ENCODE peak calls at places on chromosomes 13 and 19, in nine cellular contexts. O is colonic mucosa; G is heart right ventricle; H is transverse colon; P is pancreas; V is suprapubic skin; Q is CD8-positive, alpha-beta T cell; Z is IMR-90; S is heart left ventricle. U is an unnamed sample. For H3K4me1 and H3K9me3, the result is how much of the 10 kb centered on the place peaks cover.

GRCh38 chr13:100440756-100441421 is 147.7 kb downstream of the GGACT start:
- DNase-seq in O (no peak), G (no peak), H (no peak), P (no peak), V (no peak), Q (no peak), Z (peak), S (no peak), U (no peak)

GRCh38 chr19:58001895-58002369 is 688 bp downstream of the ZNF606 start:
- DNase-seq in O (peak), G (no peak), H (peak), P (no peak), V (no peak), Q (no peak), Z (peak), S (no peak), U (no peak)

GRCh38 chr19:1266818-1267440 is 2.2 kb upstream of the CIRBP start:
- DNase-seq in O (peak), G (peak), H (peak), P (peak), V (peak), Q (no peak), Z (no peak), S (peak), U (peak)

GRCh38 chr13:113789167-113789566 is 30.1 kb downstream of the TMEM255B start:
- DNase-seq in O (no peak), G (no peak), H (no peak), P (no peak), V (no peak), Q (no peak), Z (no peak), S (no peak), U (peak)

GRCh38 chr13:42094641-42095040 is 46.2 kb downstream of the DGKH start:
- DNase-seq in O (no peak), G (no peak), H (no peak), P (no peak), V (no peak), Q (no peak), Z (no peak), S (no peak), U (no peak)

GRCh38 chr13:99408703-99409000 is 92.6 kb upstream of the TM9SF2 start:
- DNase-seq in O (no peak), G (no peak), H (no peak), P (no peak), V (peak), Q (no peak), Z (no peak), S (no peak), U (peak)

GRCh38 chr19:33734913-33735312 is 61.8 kb upstream of the KCTD15 start:
- DNase-seq in O (no peak), G (no peak), H (no peak), P (no peak), V (no peak), Q (no peak), Z (no peak), S (peak), U (peak)

GRCh38 chr19:3743486-3743885 is 18.0 kb downstream of the APBA3 start:
- DNase-seq in O (no peak), G (no peak), H (no peak), P (no peak), V (no peak), Q (no peak), Z (no peak), S (no peak), U (no peak)

GRCh38 chr19:604355-604754 is 14.7 kb downstream of the HCN2 start:
- DNase-seq in O (peak), G (no peak), H (no peak), P (no peak), V (no peak), Q (no peak), Z (no peak), S (no peak), U (no peak)

GRCh38 chr13:78997902-78998654 is 339.1 kb upstream of the OBI1 start:
- DNase-seq in O (no peak), G (no peak), H (no peak), P (no peak), V (no peak), Q (no peak), Z (no peak), S (no peak), U (no peak)

GRCh38 chr13:44219808-44220544 is 153.6 kb upstream of the SERP2 start:
- DNase-seq in O (no peak), G (no peak), H (no peak), P (no peak), V (no peak), Q (no peak), Z (peak), S (no peak), U (no peak)

GRCh38 chr19:32866061-32866460 is 3.5 kb downstream of the SLC7A9 start:
- DNase-seq in O (no peak), G (no peak), H (no peak), P (no peak), V (no peak), Q (no peak), Z (no peak), S (no peak), U (peak)

GRCh38 chr13:35388979-35389378 is 87.5 kb downstream of the MAB21L1 start:
- DNase-seq in O (no peak), G (peak), H (no peak), P (no peak), V (no peak), Q (no peak), Z (peak), S (no peak), U (no peak)

GRCh38 chr13:94112227-94112626 is 367.3 kb downstream of the DCT start:
- DNase-seq in O (no peak), G (no peak), H (no peak), P (no peak), V (no peak), Q (no peak), Z (peak), S (no peak), U (no peak)

GRCh38 chr13:98890186-98890585 is 87.7 kb downstream of the DOCK9 start:
- DNase-seq in O (no peak), G (no peak), H (no peak), P (no peak), V (peak), Q (no peak), Z (peak), S (no peak), U (no peak)

GRCh38 chr19:31066385-31066784 is 282.9 kb downstream of the TSHZ3 start:
- DNase-seq in O (no peak), G (no peak), H (no peak), P (no peak), V (no peak), Q (no peak), Z (peak), S (no peak), U (no peak)

GRCh38 chr19:40921005-40921897 is 39.2 kb upstream of the CYP2A7 start:
- DNase-seq in O (peak), G (no peak), H (peak), P (peak), V (no peak), Q (no peak), Z (no peak), S (no peak), U (peak)

GRCh38 chr13:46595136-46595917 is 42.4 kb downstream of the LRCH1 start:
- DNase-seq in O (no peak), G (no peak), H (no peak), P (no peak), V (no peak), Q (no peak), Z (peak), S (no peak), U (no peak)

GRCh38 chr13:46598820-46599180 is 45.8 kb downstream of the LRCH1 start:
- DNase-seq in O (no peak), G (no peak), H (no peak), P (no peak), V (no peak), Q (no peak), Z (no peak), S (no peak), U (no peak)

GRCh38 chr13:46595918-46596315 is 42.9 kb downstream of the LRCH1 start:
- DNase-seq in O (no peak), G (no peak), H (no peak), P (no peak), V (no peak), Q (no peak), Z (no peak), S (no peak), U (no peak)

GRCh38 chr13:46598140-46598819 is 45.3 kb downstream of the LRCH1 start:
- DNase-seq in O (no peak), G (no peak), H (no peak), P (no peak), V (no peak), Q (no peak), Z (no peak), S (no peak), U (no peak)

GRCh38 chr13:46596501-46596900 is 43.5 kb downstream of the LRCH1 start:
- DNase-seq in O (no peak), G (no peak), H (no peak), P (no peak), V (no peak), Q (no peak), Z (no peak), S (no peak), U (no peak)
- H3K4me1 ChIP-seq in O (under half), G (under half), H (under half), P (under half), V (half or more), Q (half or more), Z (under half), S (under half), U (half or more)

GRCh38 chr19:43910884-43911283 is 24.2 kb downstream of the ZNF45 start:
- DNase-seq in O (no peak), G (no peak), H (no peak), P (no peak), V (no peak), Q (no peak), Z (no peak), S (no peak), U (no peak)

GRCh38 chr19:43913383-43913782 is 21.7 kb downstream of the ZNF45 start:
- DNase-seq in O (no peak), G (no peak), H (no peak), P (no peak), V (no peak), Q (no peak), Z (no peak), S (no peak), U (no peak)

GRCh38 chr19:43908659-43909058 is 26.4 kb downstream of the ZNF45 start:
- DNase-seq in O (no peak), G (no peak), H (no peak), P (no peak), V (no peak), Q (no peak), Z (no peak), S (no peak), U (no peak)

GRCh38 chr19:43914051-43914450 is 21.0 kb downstream of the ZNF45 start:
- DNase-seq in O (no peak), G (no peak), H (no peak), P (no peak), V (no peak), Q (no peak), Z (no peak), S (no peak), U (no peak)
- H3K9me3 ChIP-seq in O (under half), G (half or more), H (half or more), P (under half), V (half or more), Q (half or more), Z (under half), S (half or more), U (half or more)

DNA sequence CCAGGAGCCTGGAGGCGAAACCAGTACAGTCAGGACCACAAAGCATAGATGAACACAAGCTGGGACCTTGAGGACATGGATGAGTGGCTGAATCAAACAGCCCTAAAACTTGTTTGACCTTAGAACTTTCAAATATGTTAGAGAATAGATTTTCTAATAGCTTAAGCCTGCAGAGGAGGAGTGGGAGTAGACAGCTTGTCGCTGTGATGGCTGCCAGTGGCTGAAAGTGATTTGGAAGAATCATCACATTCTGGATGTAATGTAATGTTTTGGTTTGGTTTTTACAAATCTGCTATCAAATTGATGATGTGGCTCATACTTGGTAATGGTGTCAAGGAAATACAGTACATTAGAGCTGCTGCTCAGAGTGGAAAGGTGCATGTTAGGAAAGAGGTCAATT is 12.0 kb downstream of the IGFL3 start:
- DNase-seq in O (no peak), G (no peak), H (no peak), P (no peak), V (no peak), Q (no peak), Z (no peak), S (no peak), U (no peak)
- H3K27ac ChIP-seq in O (no peak), G (no peak), H (no peak), P (no peak), V (no peak), Q (no peak), Z (no peak), S (no peak), U (no peak)

GRCh38 chr19:46944918-46945628 is 74.6 kb upstream of the NPAS1 start:
- DNase-seq in O (peak), G (peak), H (peak), P (peak), V (peak), Q (no peak), Z (peak), S (peak), U (no peak)

GRCh38 chr19:46946090-46946489 is 73.5 kb upstream of the NPAS1 start:
- DNase-seq in O (peak), G (no peak), H (peak), P (no peak), V (no peak), Q (no peak), Z (no peak), S (no peak), U (no peak)

GRCh38 chr19:46946611-46947238 is 72.9 kb upstream of the NPAS1 start:
- DNase-seq in O (no peak), G (no peak), H (no peak), P (no peak), V (no peak), Q (no peak), Z (no peak), S (no peak), U (no peak)

GRCh38 chr19:46944123-46944718 is 75.4 kb upstream of the NPAS1 start:
- DNase-seq in O (no peak), G (no peak), H (no peak), P (no peak), V (no peak), Q (no peak), Z (no peak), S (no peak), U (no peak)

GRCh38 chr19:46945668-46946067 is 74.0 kb upstream of the NPAS1 start:
- DNase-seq in O (no peak), G (no peak), H (no peak), P (no peak), V (no peak), Q (no peak), Z (no peak), S (no peak), U (no peak)
- H3K4me1 ChIP-seq in O (under half), G (under half), H (under half), P (under half), V (half or more), Q (under half), Z (under half), S (under half), U (under half)

GRCh38 chr19:35161434-35161743 is 6.9 kb downstream of the FXYD5 start:
- DNase-seq in O (no peak), G (no peak), H (no peak), P (no peak), V (peak), Q (no peak), Z (no peak), S (no peak), U (no peak)
- H3K9me3 ChIP-seq in O (under half), G (under half), H (under half), P (under half), V (under half), Q (under half), Z (under half), S (under half), U (under half)

GRCh38 chr13:91868351-91868750 is 469.9 kb downstream of the GPC5 start:
- DNase-seq in O (no peak), G (no peak), H (no peak), P (no peak), V (no peak), Q (no peak), Z (no peak), S (no peak), U (no peak)
- H3K27ac ChIP-seq in O (no peak), G (no peak), H (no peak), P (no peak), V (no peak), Q (no peak), Z (no peak), S (no peak), U (no peak)

GRCh38 chr13:72412481-72412880 is 314.9 kb downstream of the MZT1 start:
- DNase-seq in O (no peak), G (no peak), H (no peak), P (no peak), V (no peak), Q (no peak), Z (no peak), S (no peak), U (no peak)
- H3K4me1 ChIP-seq in O (under half), G (under half), H (under half), P (under half), V (under half), Q (under half), Z (under half), S (under half), U (under half)

GRCh38 chr19:23381114-23381513 is 14.2 kb downstream of the ZNF91 start:
- DNase-seq in O (no peak), G (no peak), H (no peak), P (no peak), V (no peak), Q (no peak), Z (no peak), S (no peak), U (no peak)
- H3K9me3 ChIP-seq in O (under half), G (under half), H (half or more), P (under half), V (under half), Q (under half), Z (half or more), S (under half), U (under half)

U was measured in upper lobe of right lung.